ENCODE peak calls at places on chromosomes 5 and 9, in ten cellular contexts. One of them, this sample, is unnamed.

GRCh38 chr9:114223564-114224246 is 68.4 kb downstream of the COL27A1 start:
- DNase-seq in colonic mucosa: no peak
- DNase-seq in GM23248: peak; percentile 80
- DNase-seq in Karpas-422: no peak
- DNase-seq in fibroblast of lung: peak; percentile 54
- DNase-seq in HCT116: peak; percentile 51
- DNase-seq in mammary epithelial cell: peak; percentile 60
- DNase-seq in MM.1S: no peak
- DNase-seq in neuronal stem cell: no peak
- DNase-seq in neural progenitor cell: no peak
- DNase-seq in this sample: peak; percentile 78

GRCh38 chr5:8184455-8185063 is 315.6 kb downstream of the MTRR start:
- DNase-seq in colonic mucosa: peak; percentile 68
- DNase-seq in fibroblast of lung: peak; percentile 5
- DNase-seq in HCT116: no peak
- DNase-seq in neuronal stem cell: peak; percentile 8
- DNase-seq in neural progenitor cell: peak; percentile 70
- DNase-seq in mammary epithelial cell: peak; percentile 4
- DNase-seq in MM.1S: peak; percentile 69
- DNase-seq in GM23248: peak; percentile 29
- DNase-seq in Karpas-422: peak; percentile 81
- DNase-seq in this sample: no peak

GRCh38 chr9:29873579-29873978 is 2300.3 kb upstream of the C9orf72 start:
- DNase-seq in Karpas-422: no peak
- DNase-seq in neuronal stem cell: no peak
- DNase-seq in MM.1S: no peak
- DNase-seq in fibroblast of lung: no peak
- DNase-seq in mammary epithelial cell: no peak
- DNase-seq in colonic mucosa: peak; percentile 33
- DNase-seq in neural progenitor cell: no peak
- DNase-seq in HCT116: no peak
- DNase-seq in GM23248: no peak
- DNase-seq in this sample: no peak

GRCh38 chr5:159657766-159658165 is 258.5 kb upstream of the ADRA1B start:
- DNase-seq in neuronal stem cell: no peak
- DNase-seq in neural progenitor cell: no peak
- DNase-seq in mammary epithelial cell: no peak
- DNase-seq in colonic mucosa: no peak
- DNase-seq in HCT116: no peak
- DNase-seq in GM23248: no peak
- DNase-seq in MM.1S: no peak
- DNase-seq in fibroblast of lung: no peak
- DNase-seq in Karpas-422: no peak
- DNase-seq in this sample: no peak

GRCh38 chr9:12798066-12798770 is 23.4 kb downstream of the LURAP1L start:
- DNase-seq in HCT116: no peak
- DNase-seq in Karpas-422: no peak
- DNase-seq in MM.1S: no peak
- DNase-seq in fibroblast of lung: no peak
- DNase-seq in colonic mucosa: no peak
- DNase-seq in mammary epithelial cell: peak; percentile 84
- DNase-seq in neuronal stem cell: no peak
- DNase-seq in neural progenitor cell: no peak
- DNase-seq in GM23248: peak; percentile 70
- DNase-seq in this sample: no peak

GRCh38 chr5:66864240-66864884 is 268.2 kb downstream of the MAST4 start:
- DNase-seq in GM23248: peak; percentile 78
- DNase-seq in MM.1S: peak; percentile 33
- DNase-seq in Karpas-422: no peak
- DNase-seq in neuronal stem cell: no peak
- DNase-seq in mammary epithelial cell: peak; percentile 65
- DNase-seq in colonic mucosa: no peak
- DNase-seq in fibroblast of lung: peak; percentile 76
- DNase-seq in HCT116: no peak
- DNase-seq in neural progenitor cell: no peak
- DNase-seq in this sample: peak; percentile 55

GRCh38 chr9:97487107-97487506 is 14.4 kb upstream of the TMOD1 start:
- DNase-seq in Karpas-422: no peak
- DNase-seq in mammary epithelial cell: peak; percentile 49
- DNase-seq in GM23248: peak; percentile 37
- DNase-seq in MM.1S: no peak
- DNase-seq in neuronal stem cell: no peak
- DNase-seq in neural progenitor cell: no peak
- DNase-seq in HCT116: no peak
- DNase-seq in fibroblast of lung: no peak
- DNase-seq in colonic mucosa: no peak
- DNase-seq in this sample: peak; percentile 10

GRCh38 chr5:68220914-68221313 is 5.4 kb downstream of the PIK3R1 start:
- DNase-seq in neuronal stem cell: no peak
- DNase-seq in GM23248: no peak
- DNase-seq in HCT116: no peak
- DNase-seq in neural progenitor cell: no peak
- DNase-seq in fibroblast of lung: no peak
- DNase-seq in colonic mucosa: no peak
- DNase-seq in mammary epithelial cell: no peak
- DNase-seq in Karpas-422: no peak
- DNase-seq in MM.1S: no peak
- DNase-seq in this sample: no peak

GRCh38 chr9:135032868-135033460 is 54.5 kb upstream of the OLFM1 start:
- DNase-seq in neural progenitor cell: no peak
- DNase-seq in Karpas-422: no peak
- DNase-seq in mammary epithelial cell: no peak
- DNase-seq in HCT116: no peak
- DNase-seq in fibroblast of lung: no peak
- DNase-seq in colonic mucosa: no peak
- DNase-seq in MM.1S: no peak
- DNase-seq in GM23248: no peak
- DNase-seq in neuronal stem cell: no peak
- DNase-seq in this sample: no peak

GRCh38 chr9:86842573-86842972 is 104.7 kb downstream of the GAS1 start:
- DNase-seq in GM23248: no peak
- DNase-seq in fibroblast of lung: no peak
- DNase-seq in MM.1S: no peak
- DNase-seq in Karpas-422: no peak
- DNase-seq in mammary epithelial cell: no peak
- DNase-seq in HCT116: no peak
- DNase-seq in colonic mucosa: no peak
- DNase-seq in neural progenitor cell: no peak
- DNase-seq in neuronal stem cell: no peak
- DNase-seq in this sample: no peak

GRCh38 chr9:134491436-134491835 is 150.2 kb upstream of the COL5A1 start:
- DNase-seq in mammary epithelial cell: no peak
- DNase-seq in fibroblast of lung: no peak
- DNase-seq in HCT116: no peak
- DNase-seq in Karpas-422: no peak
- DNase-seq in colonic mucosa: no peak
- DNase-seq in MM.1S: no peak
- DNase-seq in GM23248: no peak
- DNase-seq in neuronal stem cell: no peak
- DNase-seq in neural progenitor cell: no peak
- DNase-seq in this sample: no peak

GRCh38 chr9:105608685-105609598 is 51.0 kb downstream of the FKTN start:
- DNase-seq in GM23248: peak; percentile 76
- DNase-seq in mammary epithelial cell: peak; percentile 34
- DNase-seq in neuronal stem cell: peak; percentile 31
- DNase-seq in HCT116: peak; percentile 48
- DNase-seq in colonic mucosa: no peak
- DNase-seq in fibroblast of lung: peak; percentile 71
- DNase-seq in neural progenitor cell: peak; percentile 79
- DNase-seq in MM.1S: peak; percentile 71
- DNase-seq in Karpas-422: peak; percentile 92
- DNase-seq in this sample: peak; percentile 29

DNA sequence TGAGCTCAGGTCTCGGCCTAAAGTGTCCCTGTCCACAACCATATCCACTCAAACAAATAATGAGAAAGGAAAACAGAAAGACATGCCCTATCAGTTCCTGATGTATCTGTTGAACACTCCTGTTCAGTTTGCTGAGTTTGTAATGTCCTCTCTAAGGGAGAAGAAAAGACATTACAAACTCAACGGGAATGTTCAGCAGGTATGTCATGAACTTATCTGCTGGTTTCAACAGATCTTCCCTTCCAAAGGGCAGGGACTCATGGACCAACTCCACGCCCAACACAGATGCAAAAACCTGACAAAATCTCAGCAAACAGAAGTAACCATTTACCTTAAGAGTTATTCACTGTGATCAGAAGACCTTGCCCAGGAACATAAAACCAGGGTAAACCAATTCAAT is 23.7 kb downstream of the BICD2 start:
- DNase-seq in Karpas-422: no peak
- DNase-seq in MM.1S: no peak
- DNase-seq in GM23248: no peak
- DNase-seq in colonic mucosa: no peak
- DNase-seq in neuronal stem cell: no peak
- DNase-seq in neural progenitor cell: no peak
- DNase-seq in HCT116: no peak
- DNase-seq in fibroblast of lung: no peak
- DNase-seq in mammary epithelial cell: no peak
- DNase-seq in this sample: no peak
- H3K4me1 ChIP-seq in Karpas-422: peaks cover 83% of the 10 kb centered on the region
- H3K4me1 ChIP-seq in MM.1S: peaks cover 68% of the 10 kb centered on the region
- H3K4me1 ChIP-seq in GM23248: peaks cover 28% of the 10 kb centered on the region
- H3K4me1 ChIP-seq in colonic mucosa: no peaks in the 10 kb centered on the region
- H3K4me1 ChIP-seq in neuronal stem cell: peaks cover 4% of the 10 kb centered on the region
- H3K4me1 ChIP-seq in neural progenitor cell: peaks cover 2% of the 10 kb centered on the region
- H3K4me1 ChIP-seq in HCT116: peaks cover 9% of the 10 kb centered on the region
- H3K4me1 ChIP-seq in fibroblast of lung: peaks cover 2% of the 10 kb centered on the region
- H3K4me1 ChIP-seq in mammary epithelial cell: peaks cover 50% of the 10 kb centered on the region
- H3K4me1 ChIP-seq in this sample: peaks cover 16% of the 10 kb centered on the region

GRCh38 chr5:113989913-113990305 is 372.0 kb upstream of the KCNN2 start:
- DNase-seq in HCT116: no peak
- DNase-seq in neuronal stem cell: no peak
- DNase-seq in mammary epithelial cell: peak; percentile 8
- DNase-seq in colonic mucosa: no peak
- DNase-seq in neural progenitor cell: no peak
- DNase-seq in fibroblast of lung: no peak
- DNase-seq in MM.1S: no peak
- DNase-seq in Karpas-422: no peak
- DNase-seq in GM23248: no peak
- DNase-seq in this sample: peak; percentile 4
- H3K9ac ChIP-seq in HCT116: no peak overlapping the region
- H3K9ac ChIP-seq in neuronal stem cell: no peak overlapping the region
- H3K9ac ChIP-seq in mammary epithelial cell: no peak overlapping the region
- H3K9ac ChIP-seq in colonic mucosa: no peak overlapping the region
- H3K9ac ChIP-seq in neural progenitor cell: no peak overlapping the region
- H3K9ac ChIP-seq in fibroblast of lung: no peak overlapping the region
- H3K9ac ChIP-seq in MM.1S: no peak overlapping the region
- H3K9ac ChIP-seq in Karpas-422: no peak overlapping the region
- H3K9ac ChIP-seq in GM23248: no peak overlapping the region
- H3K9ac ChIP-seq in this sample: no peak overlapping the region

GRCh38 chr5:88380332-88380731 is 111.7 kb upstream of the TMEM161B start:
- DNase-seq in fibroblast of lung: no peak
- DNase-seq in MM.1S: no peak
- DNase-seq in GM23248: no peak
- DNase-seq in HCT116: no peak
- DNase-seq in mammary epithelial cell: no peak
- DNase-seq in Karpas-422: no peak
- DNase-seq in colonic mucosa: no peak
- DNase-seq in neural progenitor cell: no peak
- DNase-seq in neuronal stem cell: no peak
- DNase-seq in this sample: no peak
- H3K4me1 ChIP-seq in fibroblast of lung: no peaks in the 10 kb centered on the region
- H3K4me1 ChIP-seq in MM.1S: no peaks in the 10 kb centered on the region
- H3K4me1 ChIP-seq in GM23248: no peaks in the 10 kb centered on the region
- H3K4me1 ChIP-seq in HCT116: peaks cover 2% of the 10 kb centered on the region
- H3K4me1 ChIP-seq in mammary epithelial cell: no peaks in the 10 kb centered on the region
- H3K4me1 ChIP-seq in Karpas-422: no peaks in the 10 kb centered on the region
- H3K4me1 ChIP-seq in colonic mucosa: no peaks in the 10 kb centered on the region
- H3K4me1 ChIP-seq in neural progenitor cell: no peaks in the 10 kb centered on the region
- H3K4me1 ChIP-seq in neuronal stem cell: peaks cover 2% of the 10 kb centered on the region
- H3K4me1 ChIP-seq in this sample: no peaks in the 10 kb centered on the region

GRCh38 chr9:130896233-130897012 is at the start of gene QRFP:
- DNase-seq in colonic mucosa: peak; percentile 42
- DNase-seq in neural progenitor cell: no peak
- DNase-seq in neuronal stem cell: no peak
- DNase-seq in mammary epithelial cell: no peak
- DNase-seq in GM23248: no peak
- DNase-seq in fibroblast of lung: no peak
- DNase-seq in MM.1S: no peak
- DNase-seq in HCT116: no peak
- DNase-seq in Karpas-422: peak; percentile 52
- DNase-seq in this sample: no peak

GRCh38 chr9:130897105-130897751 is 616 bp upstream of the QRFP start:
- DNase-seq in GM23248: no peak
- DNase-seq in MM.1S: no peak
- DNase-seq in neuronal stem cell: no peak
- DNase-seq in colonic mucosa: no peak
- DNase-seq in fibroblast of lung: no peak
- DNase-seq in HCT116: no peak
- DNase-seq in Karpas-422: no peak
- DNase-seq in neural progenitor cell: no peak
- DNase-seq in mammary epithelial cell: no peak
- DNase-seq in this sample: no peak

GRCh38 chr9:130894546-130894945 is 2.1 kb downstream of the QRFP start:
- DNase-seq in colonic mucosa: no peak
- DNase-seq in mammary epithelial cell: no peak
- DNase-seq in HCT116: no peak
- DNase-seq in neural progenitor cell: no peak
- DNase-seq in neuronal stem cell: no peak
- DNase-seq in Karpas-422: no peak
- DNase-seq in GM23248: no peak
- DNase-seq in MM.1S: no peak
- DNase-seq in fibroblast of lung: no peak
- DNase-seq in this sample: no peak

GRCh38 chr9:130895038-130895437 is 1.6 kb downstream of the QRFP start:
- DNase-seq in MM.1S: no peak
- DNase-seq in fibroblast of lung: no peak
- DNase-seq in GM23248: no peak
- DNase-seq in neuronal stem cell: no peak
- DNase-seq in HCT116: no peak
- DNase-seq in Karpas-422: no peak
- DNase-seq in mammary epithelial cell: no peak
- DNase-seq in neural progenitor cell: no peak
- DNase-seq in colonic mucosa: no peak
- DNase-seq in this sample: no peak

DNA sequence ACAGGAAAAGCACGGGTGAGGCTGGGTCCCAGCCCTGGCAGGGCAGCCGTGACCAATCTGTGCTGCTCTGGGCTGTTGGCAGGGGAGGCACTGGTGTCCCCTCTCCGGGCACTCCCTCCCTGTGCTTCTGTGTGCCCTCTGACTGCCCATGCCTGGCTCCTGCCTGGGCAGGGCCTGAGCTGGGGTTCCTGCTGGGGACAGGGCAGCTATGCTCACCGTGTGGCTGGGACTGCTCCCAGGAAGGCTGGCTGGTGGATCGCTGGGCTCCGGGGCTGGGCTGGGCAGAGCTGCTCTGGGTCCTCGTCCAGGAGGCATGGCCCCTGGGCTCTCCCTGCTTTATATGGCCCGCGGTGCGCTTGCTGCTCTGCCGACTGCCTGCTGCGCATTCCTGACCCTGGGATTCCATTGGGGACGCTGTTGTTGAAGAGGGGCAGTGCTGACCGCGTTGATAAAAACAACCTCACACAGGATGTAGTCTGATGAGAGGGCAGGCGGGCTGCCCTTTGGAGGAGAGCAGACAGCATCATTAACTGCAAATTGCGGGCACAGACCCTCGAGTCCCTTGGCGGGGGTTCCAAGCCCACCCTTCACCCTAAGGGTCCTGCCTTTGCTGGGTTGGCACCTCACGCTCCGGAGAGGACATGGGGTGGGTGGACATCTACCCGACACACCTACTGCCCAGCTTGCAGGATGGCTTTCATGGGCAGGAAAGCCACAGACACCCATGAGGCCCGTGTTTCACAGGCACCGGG is 955 bp downstream of the QRFP start:
- DNase-seq in GM23248: peak; percentile 30
- DNase-seq in mammary epithelial cell: no peak
- DNase-seq in fibroblast of lung: no peak
- DNase-seq in neural progenitor cell: peak; percentile 55
- DNase-seq in neuronal stem cell: no peak
- DNase-seq in Karpas-422: no peak
- DNase-seq in MM.1S: no peak
- DNase-seq in colonic mucosa: no peak
- DNase-seq in HCT116: no peak
- DNase-seq in this sample: no peak
- H3K9ac ChIP-seq in GM23248: no peak overlapping the region
- H3K9ac ChIP-seq in mammary epithelial cell: no peak overlapping the region
- H3K9ac ChIP-seq in fibroblast of lung: no peak overlapping the region
- H3K9ac ChIP-seq in neural progenitor cell: no peak overlapping the region
- H3K9ac ChIP-seq in neuronal stem cell: peak overlapping the region; percentile 78
- H3K9ac ChIP-seq in Karpas-422: no peak overlapping the region
- H3K9ac ChIP-seq in MM.1S: no peak overlapping the region
- H3K9ac ChIP-seq in colonic mucosa: no peak overlapping the region
- H3K9ac ChIP-seq in HCT116: no peak overlapping the region
- H3K9ac ChIP-seq in this sample: no peak overlapping the region